ENCODE peak calls at places on chromosomes 13 and 19, in eight cellular contexts. X is ovary; J is A549; R is Calu3; B is fibroblast of mammary gland; V is upper lobe of left lung; P is HFF-Myc; I is CD4-positive, alpha-beta T cell. S is an unnamed sample.
A peak's percentile ranks its signal among the peaks of the same experiment; 100 is the strongest.

GRCh38 chr19:58227964-58228583 is 640 bp upstream of the ZNF544 start:
- DNase-seq in X (no peak), J (no peak), R (no peak), B (peak; percentile 5), V (peak; percentile 23), P (no peak), I (no peak), S (no peak)

GRCh38 chr19:29303707-29304090 is 90.7 kb upstream of the UQCRFS1 start:
- DNase-seq in X (no peak), J (no peak), R (no peak), B (no peak), V (no peak), P (no peak), I (no peak), S (no peak)

GRCh38 chr13:59710995-59711701 is 452.6 kb downstream of the DIAPH3 start:
- DNase-seq in X (no peak), J (no peak), R (no peak), B (no peak), V (no peak), P (no peak), I (no peak), S (no peak)

GRCh38 chr13:105982219-105982618 is 553.2 kb downstream of the EFNB2 start:
- DNase-seq in X (no peak), J (no peak), R (no peak), B (no peak), V (no peak), P (no peak), I (no peak), S (no peak)

GRCh38 chr13:27203854-27204253 is 32.2 kb upstream of the USP12 start:
- DNase-seq in X (no peak), J (no peak), R (no peak), B (peak; percentile 50), V (no peak), P (no peak), I (no peak), S (no peak)

GRCh38 chr13:96678801-96679200 is 315.5 kb downstream of the OXGR1 start:
- DNase-seq in X (no peak), J (no peak), R (no peak), B (no peak), V (no peak), P (no peak), I (no peak), S (no peak)

GRCh38 chr13:109226631-109227030 is 559.8 kb downstream of the IRS2 start:
- DNase-seq in X (no peak), J (no peak), R (no peak), B (peak; percentile 17), V (no peak), P (no peak), I (no peak), S (no peak)

GRCh38 chr19:6500837-6501739 is 1.0 kb downstream of the TUBB4A start:
- DNase-seq in X (no peak), J (no peak), R (no peak), B (no peak), V (no peak), P (no peak), I (no peak), S (no peak)

GRCh38 chr19:44207126-44207803 is 5.1 kb upstream of the ZNF227 start:
- DNase-seq in X (peak; percentile 88), J (peak; percentile 95), R (peak; percentile 94), B (peak; percentile 93), V (peak; percentile 84), P (peak; percentile 95), I (peak; percentile 73), S (peak; percentile 90)

GRCh38 chr13:86825410-86825809 is 845.8 kb upstream of the SLITRK5 start:
- DNase-seq in X (no peak), J (no peak), R (no peak), B (no peak), V (no peak), P (no peak), I (no peak), S (no peak)

GRCh38 chr19:28020631-28021315 is 1192.2 kb downstream of the UQCRFS1 start:
- DNase-seq in X (no peak), J (no peak), R (no peak), B (no peak), V (no peak), P (no peak), I (no peak), S (no peak)

GRCh38 chr13:30338331-30338851 is 31.0 kb upstream of the KATNAL1 start:
- DNase-seq in X (no peak), J (no peak), R (no peak), B (peak; percentile 42), V (no peak), P (no peak), I (no peak), S (no peak)

GRCh38 chr13:63124863-63125262 is 1709.2 kb upstream of the PCDH20 start:
- DNase-seq in X (no peak), J (no peak), R (no peak), B (peak; percentile 50), V (no peak), P (no peak), I (no peak), S (no peak)

GRCh38 chr19:1410136-1410786 is 2.9 kb downstream of the DAZAP1 start:
- DNase-seq in X (peak; percentile 44), J (no peak), R (no peak), B (peak; percentile 81), V (peak; percentile 38), P (no peak), I (no peak), S (no peak)

GRCh38 chr13:34941835-34942731 is at the start of gene NBEA:
- DNase-seq in X (peak; percentile 89), J (peak; percentile 39), R (peak; percentile 91), B (peak; percentile 41), V (peak; percentile 60), P (peak; percentile 21), I (peak; percentile 75), S (peak; percentile 76)

GRCh38 chr13:34939771-34940170 is 2.3 kb upstream of the NBEA start:
- DNase-seq in X (no peak), J (no peak), R (no peak), B (no peak), V (no peak), P (no peak), I (no peak), S (no peak)

GRCh38 chr13:34943675-34944634 is 1.9 kb downstream of the NBEA start:
- DNase-seq in X (no peak), J (no peak), R (no peak), B (no peak), V (no peak), P (no peak), I (no peak), S (no peak)

GRCh38 chr13:34941436-34941834 is 635 bp upstream of the NBEA start:
- DNase-seq in X (no peak), J (peak; percentile 4), R (no peak), B (no peak), V (no peak), P (no peak), I (no peak), S (no peak)

GRCh38 chr13:34942732-34943674 is 933 bp downstream of the NBEA start:
- DNase-seq in X (peak; percentile 33), J (peak; percentile 4), R (peak; percentile 53), B (no peak), V (peak; percentile 41), P (no peak), I (no peak), S (peak; percentile 5)
- TF ChIP-seq CTCF in X (no peak), J (no peak), R (no peak), B (no peak), V (no peak), P (no peak), I (no peak), S (no peak)

DNA sequence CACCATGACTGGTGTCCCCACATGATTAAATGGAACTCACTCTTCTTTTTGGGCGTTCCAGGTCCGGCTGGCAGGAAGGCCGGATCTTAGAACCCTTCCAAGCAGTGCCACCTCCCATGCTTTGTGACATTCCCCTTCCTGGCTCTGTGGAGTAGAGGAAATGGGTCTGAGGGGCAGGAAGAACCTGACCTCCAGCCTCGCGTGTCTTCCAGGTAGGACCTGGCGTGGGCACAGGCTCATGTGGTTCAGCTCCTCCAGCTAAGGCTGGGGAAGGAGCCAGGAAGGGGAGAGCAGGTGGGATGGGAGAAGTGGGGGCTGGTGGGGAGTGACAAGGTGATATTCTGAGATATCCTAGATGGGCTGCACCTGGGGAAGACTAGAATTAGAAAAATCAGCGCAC is 2.1 kb downstream of the TMEM255B start:
- DNase-seq in X (no peak), J (no peak), R (no peak), B (no peak), V (no peak), P (no peak), I (no peak), S (no peak)
- TF ChIP-seq CTCF in X (no peak), J (no peak), R (no peak), B (no peak), V (no peak), P (no peak), I (no peak), S (no peak)

GRCh38 chr13:71477735-71478134 is 389.3 kb downstream of the DACH1 start:
- DNase-seq in X (no peak), J (no peak), R (no peak), B (no peak), V (no peak), P (no peak), I (no peak), S (no peak)
- TF ChIP-seq CTCF in X (no peak), J (peak; percentile 45), R (no peak), B (peak; percentile 10), V (no peak), P (peak; percentile 21), I (no peak), S (peak; percentile 66)

GRCh38 chr19:50261446-50261970 is 58.1 kb downstream of the MYH14 start:
- DNase-seq in X (no peak), J (no peak), R (no peak), B (no peak), V (no peak), P (no peak), I (no peak), S (no peak)

GRCh38 chr19:50263176-50263575 is 59.8 kb downstream of the MYH14 start:
- DNase-seq in X (no peak), J (no peak), R (no peak), B (no peak), V (no peak), P (no peak), I (no peak), S (no peak)

GRCh38 chr19:50266041-50266440 is 62.6 kb downstream of the MYH14 start:
- DNase-seq in X (no peak), J (no peak), R (no peak), B (no peak), V (no peak), P (no peak), I (no peak), S (no peak)

GRCh38 chr19:50266896-50267295 is 62.3 kb downstream of the KCNC3 start:
- DNase-seq in X (no peak), J (peak; percentile 36), R (peak; percentile 45), B (no peak), V (no peak), P (no peak), I (no peak), S (no peak)

DNA sequence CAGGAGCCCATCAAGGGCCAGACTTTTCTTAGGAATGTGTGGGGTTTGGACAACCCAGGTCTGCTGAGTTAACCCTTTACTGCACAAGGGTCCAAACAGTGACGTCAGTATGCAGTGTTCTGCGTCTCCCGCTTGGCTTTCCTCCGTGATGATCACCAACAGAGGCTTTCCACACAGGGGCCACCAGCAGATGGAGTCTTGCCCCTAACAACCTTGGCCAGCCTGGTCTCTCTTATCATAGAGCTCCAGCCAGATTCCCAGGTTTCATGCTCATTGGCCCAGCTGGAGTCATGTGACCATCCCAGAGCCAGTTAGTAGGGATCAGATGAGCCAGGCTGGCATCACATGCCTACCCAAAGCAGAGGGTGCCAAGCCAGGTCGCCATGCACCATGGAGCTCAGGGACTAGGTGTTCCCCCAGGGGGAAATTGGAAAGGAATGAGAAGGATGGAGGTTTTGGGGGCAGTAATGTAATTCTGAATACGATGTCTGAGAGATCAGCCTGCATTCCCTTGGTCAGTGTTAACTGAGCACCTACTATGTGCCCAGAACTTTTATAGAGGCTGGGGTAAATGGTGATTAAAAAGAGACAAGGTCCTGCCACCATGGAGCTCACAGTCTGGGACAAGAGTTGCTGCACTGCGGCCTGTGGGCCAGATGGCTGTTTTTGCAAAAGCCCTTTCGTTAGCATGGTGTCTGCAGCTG is 61.2 kb downstream of the MYH14 start:
- DNase-seq in X (no peak), J (peak; percentile 43), R (no peak), B (peak; percentile 12), V (no peak), P (no peak), I (no peak), S (no peak)
- TF ChIP-seq CTCF in X (no peak), J (peak; percentile 10), R (no peak), B (no peak), V (no peak), P (no peak), I (no peak), S (no peak)